ENCODE peak calls at places on chromosomes 3 and 15, in four cellular contexts. One of them, this sample, is unnamed.

GRCh38 chr3:51966016-51966415 is 1.2 kb downstream of the PCBP4 start:
- DNase-seq in EL: no peak
- DNase-seq in cerebellar nuclear complex: no peak
- DNase-seq in MM.1S: no peak
- DNase-seq in this sample: no peak

GRCh38 chr15:42727740-42728355 is 9.1 kb downstream of the CDAN1 start:
- DNase-seq in EL: no peak
- DNase-seq in MM.1S: no peak
- DNase-seq in cerebellar nuclear complex: no peak
- DNase-seq in this sample: no peak

GRCh38 chr15:55186331-55186730 is 10.4 kb downstream of the RSL24D1 start:
- DNase-seq in MM.1S: no peak
- DNase-seq in cerebellar nuclear complex: no peak
- DNase-seq in EL: no peak
- DNase-seq in this sample: no peak

GRCh38 chr3:171488479-171488878 is 28.3 kb upstream of the TNIK start:
- DNase-seq in EL: no peak
- DNase-seq in MM.1S: no peak
- DNase-seq in cerebellar nuclear complex: no peak
- DNase-seq in this sample: no peak

GRCh38 chr3:48662140-48662752 is 440 bp downstream of the CELSR3 start:
- DNase-seq in cerebellar nuclear complex: no peak
- DNase-seq in MM.1S: no peak
- DNase-seq in EL: no peak
- DNase-seq in this sample: no peak

GRCh38 chr15:70030851-70031645 is 66.7 kb downstream of the TLE3 start:
- DNase-seq in EL: no peak
- DNase-seq in MM.1S: no peak
- DNase-seq in cerebellar nuclear complex: no peak
- DNase-seq in this sample: no peak

GRCh38 chr3:16399473-16399872 is 114.0 kb downstream of the RFTN1 start:
- DNase-seq in cerebellar nuclear complex: no peak
- DNase-seq in MM.1S: no peak
- DNase-seq in EL: peak
- DNase-seq in this sample: no peak

GRCh38 chr3:101687142-101687931 is 819 bp upstream of the RPL24 start:
- DNase-seq in MM.1S: no peak
- DNase-seq in EL: no peak
- DNase-seq in cerebellar nuclear complex: no peak
- DNase-seq in this sample: no peak

GRCh38 chr3:184155644-184156521 is 706 bp downstream of the DVL3 start:
- DNase-seq in MM.1S: peak
- DNase-seq in cerebellar nuclear complex: no peak
- DNase-seq in EL: peak
- DNase-seq in this sample: peak

GRCh38 chr3:146473726-146474125 is 4.4 kb upstream of the PLSCR2 start:
- DNase-seq in EL: no peak
- DNase-seq in cerebellar nuclear complex: no peak
- DNase-seq in MM.1S: no peak
- DNase-seq in this sample: no peak

GRCh38 chr3:41162981-41163380 is 36.3 kb upstream of the CTNNB1 start:
- DNase-seq in cerebellar nuclear complex: no peak
- DNase-seq in MM.1S: no peak
- DNase-seq in EL: no peak
- DNase-seq in this sample: no peak

GRCh38 chr3:195582947-195583346 is 793 bp downstream of the APOD start:
- DNase-seq in MM.1S: no peak
- DNase-seq in EL: no peak
- DNase-seq in cerebellar nuclear complex: no peak
- DNase-seq in this sample: no peak

GRCh38 chr3:60461199-60461598 is 790.1 kb downstream of the FHIT start:
- DNase-seq in MM.1S: no peak
- DNase-seq in cerebellar nuclear complex: no peak
- DNase-seq in EL: no peak
- DNase-seq in this sample: no peak

GRCh38 chr3:118479376-118479775 is 555.3 kb downstream of the IGSF11 start:
- DNase-seq in EL: no peak
- DNase-seq in cerebellar nuclear complex: no peak
- DNase-seq in MM.1S: no peak
- DNase-seq in this sample: no peak

GRCh38 chr3:33663042-33663441 is 55.0 kb downstream of the CLASP2 start:
- DNase-seq in cerebellar nuclear complex: no peak
- DNase-seq in EL: peak
- DNase-seq in MM.1S: no peak
- DNase-seq in this sample: no peak

GRCh38 chr3:160447544-160447943 is 2.0 kb downstream of the TRIM59 start:
- DNase-seq in cerebellar nuclear complex: no peak
- DNase-seq in EL: peak
- DNase-seq in MM.1S: no peak
- DNase-seq in this sample: no peak

GRCh38 chr3:10248984-10249748 is 907 bp downstream of the TATDN2 start:
- DNase-seq in EL: peak
- DNase-seq in cerebellar nuclear complex: no peak
- DNase-seq in MM.1S: peak
- DNase-seq in this sample: peak